ENCODE peak calls at places on chromosome 3, in five cellular contexts. One of them, this sample, is unnamed.

GRCh38 chr3:121821421-121822199 is 13.2 kb downstream of the IQCB1 start:
- DNase-seq in keratinocyte: no peak
- DNase-seq in neural crest cell: no peak
- DNase-seq in Right ventricle myocardium inferior: no peak
- DNase-seq in LoVo: no peak
- DNase-seq in this sample: no peak

GRCh38 chr3:93934366-93935046 is 39.2 kb downstream of the PROS1 start:
- DNase-seq in LoVo: no peak
- DNase-seq in keratinocyte: no peak
- DNase-seq in neural crest cell: no peak
- DNase-seq in Right ventricle myocardium inferior: no peak
- DNase-seq in this sample: no peak

GRCh38 chr3:52317601-52318000 is 1.5 kb downstream of the DNAH1 start:
- DNase-seq in Right ventricle myocardium inferior: peak
- DNase-seq in keratinocyte: no peak
- DNase-seq in neural crest cell: peak
- DNase-seq in LoVo: no peak
- DNase-seq in this sample: peak

GRCh38 chr3:34260266-34260990 is 462.0 kb downstream of the PDCD6IP start:
- DNase-seq in neural crest cell: peak
- DNase-seq in LoVo: peak
- DNase-seq in keratinocyte: no peak
- DNase-seq in Right ventricle myocardium inferior: no peak
- DNase-seq in this sample: peak

GRCh38 chr3:161559177-161559998 is 62.8 kb downstream of the OTOL1 start:
- DNase-seq in LoVo: peak
- DNase-seq in neural crest cell: peak
- DNase-seq in Right ventricle myocardium inferior: no peak
- DNase-seq in keratinocyte: no peak
- DNase-seq in this sample: peak

GRCh38 chr3:172332256-172333041 is 115.8 kb downstream of the GHSR start:
- DNase-seq in LoVo: peak
- DNase-seq in Right ventricle myocardium inferior: no peak
- DNase-seq in keratinocyte: peak
- DNase-seq in neural crest cell: peak
- DNase-seq in this sample: peak

GRCh38 chr3:55486857-55487375 is at the start of gene WNT5A:
- DNase-seq in LoVo: no peak
- DNase-seq in keratinocyte: no peak
- DNase-seq in neural crest cell: peak
- DNase-seq in Right ventricle myocardium inferior: peak
- DNase-seq in this sample: peak

GRCh38 chr3:197394464-197395321 is 96.3 kb upstream of the DLG1 start:
- DNase-seq in LoVo: no peak
- DNase-seq in Right ventricle myocardium inferior: peak
- DNase-seq in keratinocyte: peak
- DNase-seq in neural crest cell: no peak
- DNase-seq in this sample: peak

GRCh38 chr3:66808891-66809578 is 189.1 kb upstream of the KBTBD8 start:
- DNase-seq in LoVo: no peak
- DNase-seq in Right ventricle myocardium inferior: no peak
- DNase-seq in neural crest cell: no peak
- DNase-seq in keratinocyte: no peak
- DNase-seq in this sample: no peak

GRCh38 chr3:151925876-151926275 is 52.4 kb downstream of the SUCNR1 start:
- DNase-seq in keratinocyte: no peak
- DNase-seq in neural crest cell: no peak
- DNase-seq in Right ventricle myocardium inferior: no peak
- DNase-seq in LoVo: peak
- DNase-seq in this sample: peak